ENCODE peak calls at places on chromosomes 3 and 15, in five cellular contexts. F, D, E, P and B are unnamed samples.

GRCh38 chr3:127114337-127115070 is 78.4 kb upstream of the PRR23E start:
- DNase-seq in P (no peak), D (no peak), F (no peak), E (no peak), B (no peak)

GRCh38 chr3:122100591-122101491 is 45.7 kb downstream of the CD86 start:
- DNase-seq in P (no peak), E (peak; percentile 16), F (no peak), D (no peak), B (peak; percentile 44)

GRCh38 chr3:156648086-156648485 is 26.3 kb upstream of the TIPARP start:
- DNase-seq in P (no peak), E (no peak), F (no peak), D (no peak), B (no peak)

GRCh38 chr15:29656636-29657475 is 165.4 kb downstream of the TJP1 start:
- DNase-seq in E (no peak), D (no peak), F (no peak), P (peak; percentile 84), B (peak; percentile 78)

GRCh38 chr15:84609818-84610525 is 9.2 kb downstream of the ZSCAN2 start:
- DNase-seq in P (no peak), F (no peak), D (no peak), E (no peak), B (no peak)

GRCh38 chr15:26874774-26875475 is 8.1 kb downstream of the GABRA5 start:
- DNase-seq in E (no peak), D (no peak), P (no peak), F (no peak), B (no peak)

GRCh38 chr3:113844622-113845222 is 6.1 kb downstream of the GRAMD1C start:
- DNase-seq in P (peak; percentile 43), E (peak; percentile 63), F (peak; percentile 27), D (peak; percentile 52), B (peak; percentile 21)

GRCh38 chr3:129530331-129530761 is 1.9 kb downstream of the RHO start:
- DNase-seq in D (no peak), E (no peak), P (no peak), F (no peak), B (no peak)

GRCh38 chr3:8596706-8597514 is 47.7 kb downstream of the SSUH2 start:
- DNase-seq in D (no peak), F (no peak), P (no peak), E (no peak), B (no peak)

GRCh38 chr3:187878776-187879524 is 133.7 kb upstream of the BCL6 start:
- DNase-seq in D (no peak), F (no peak), E (no peak), P (no peak), B (no peak)

GRCh38 chr15:42688301-42688700 is 48.6 kb downstream of the CDAN1 start:
- DNase-seq in E (no peak), D (no peak), F (no peak), P (no peak), B (no peak)

GRCh38 chr3:99319450-99319849 is 318.9 kb upstream of the COL8A1 start:
- DNase-seq in E (no peak), D (no peak), P (no peak), F (no peak), B (no peak)

GRCh38 chr15:28986108-28986507 is 100.3 kb downstream of the APBA2 start:
- DNase-seq in F (no peak), P (no peak), D (no peak), E (no peak), B (no peak)

GRCh38 chr15:51752918-51753317 is 1.5 kb downstream of the TMOD2 start:
- DNase-seq in E (no peak), D (no peak), F (no peak), P (no peak), B (no peak)

GRCh38 chr3:127368186-127369032 is 80.6 kb upstream of the PRR20G start:
- DNase-seq in P (no peak), E (no peak), F (no peak), D (no peak), B (no peak)

GRCh38 chr3:90184861-90185260 is 1077.4 kb downstream of the EPHA3 start:
- DNase-seq in D (no peak), P (no peak), F (no peak), E (no peak), B (no peak)

GRCh38 chr3:141066593-141066860 is 15.4 kb downstream of the SPSB4 start:
- DNase-seq in D (no peak), P (no peak), E (no peak), F (no peak), B (no peak)

GRCh38 chr3:39148116-39149058 is 5.0 kb downstream of the CSRNP1 start:
- DNase-seq in D (peak; percentile 32), F (peak; percentile 70), P (peak; percentile 61), E (no peak), B (no peak)